ENCODE peak calls at places on chromosomes 2 and 18, in five cellular contexts. D is tibial artery; H is fibroblast of the conjunctiva; G is activated naive CD8-positive, alpha-beta T cell treated with anti-CD3 and anti-CD28 coated beads, Interleukin-2, amount 10 ng/mL, durations not matched to agents 7 days and 5 days; C is choroid plexus epithelial cell. X is an unnamed sample.

GRCh38 chr2:181752301-181752700 is 72.0 kb upstream of the NEUROD1 start:
- DNase-seq in D (no peak), C (no peak), H (no peak), G (no peak), X (no peak)

GRCh38 chr2:33123216-33123615 is 176.5 kb downstream of the LTBP1 start:
- DNase-seq in C (no peak), D (no peak), G (no peak), H (no peak), X (no peak)

GRCh38 chr2:33258387-33258786 is 218.1 kb upstream of the RASGRP3 start:
- DNase-seq in G (no peak), D (no peak), H (no peak), C (no peak), X (no peak)

GRCh38 chr2:74587664-74588277 is 33.3 kb downstream of the DOK1 start:
- DNase-seq in G (peak), D (peak), C (peak), H (peak), X (peak)

GRCh38 chr2:42569883-42570282 is 1.5 kb downstream of the MTA3 start:
- DNase-seq in C (peak), H (no peak), D (no peak), G (no peak), X (no peak)

GRCh38 chr2:160324161-160324768 is 124.2 kb upstream of the ITGB6 start:
- DNase-seq in C (peak), H (peak), G (peak), D (peak), X (peak)

GRCh38 chr18:45976581-45977373 is 9.6 kb upstream of the EPG5 start:
- DNase-seq in D (no peak), G (no peak), H (no peak), C (no peak), X (no peak)

GRCh38 chr18:70025580-70025979 is 77.9 kb upstream of the CD226 start:
- DNase-seq in D (no peak), G (no peak), H (no peak), C (no peak), X (no peak)

GRCh38 chr2:226664140-226664539 is 135.5 kb downstream of the IRS1 start:
- DNase-seq in H (no peak), D (peak), G (no peak), C (no peak), X (no peak)

GRCh38 chr2:239949537-239949936 is 75.6 kb downstream of the NDUFA10 start:
- DNase-seq in D (no peak), H (no peak), G (no peak), C (no peak), X (no peak)

GRCh38 chr2:138827426-138828054 is 47.4 kb upstream of the NXPH2 start:
- DNase-seq in D (no peak), G (no peak), C (peak), H (peak), X (peak)

GRCh38 chr18:13608791-13609552 is 117.4 kb downstream of the FAM210A start:
- DNase-seq in C (no peak), D (no peak), G (no peak), H (no peak), X (no peak)

GRCh38 chr2:77521931-77522470 is at the start of gene LRRTM4:
- DNase-seq in G (no peak), C (no peak), D (no peak), H (no peak), X (no peak)

GRCh38 chr2:46540496-46541342 is 61.4 kb downstream of the TMEM247 start:
- DNase-seq in D (peak), H (no peak), C (peak), G (no peak), X (peak)

GRCh38 chr2:8477511-8478132 is 204.2 kb upstream of the ID2 start:
- DNase-seq in D (peak), C (no peak), H (no peak), G (no peak), X (no peak)

GRCh38 chr2:238409341-238410200 is 17.2 kb upstream of the ASB1 start:
- DNase-seq in D (no peak), G (no peak), H (no peak), C (no peak), X (no peak)

GRCh38 chr2:149507933-149508332 is 79.6 kb downstream of the MMADHC start:
- DNase-seq in C (no peak), D (no peak), H (no peak), G (no peak), X (no peak)

GRCh38 chr2:31274700-31275075 is 40.7 kb downstream of the EHD3 start:
- DNase-seq in G (no peak), C (no peak), H (no peak), D (no peak), X (no peak)

GRCh38 chr18:22084547-22084946 is 84.8 kb upstream of the GATA6 start:
- DNase-seq in D (no peak), G (no peak), H (no peak), C (no peak), X (no peak)

GRCh38 chr2:71505086-71505769 is 51.9 kb downstream of the DYSF start:
- DNase-seq in G (no peak), D (no peak), H (no peak), C (no peak), X (no peak)

GRCh38 chr18:22493940-22494339 is 76.2 kb upstream of the CTAGE1 start:
- DNase-seq in H (no peak), G (no peak), C (peak), D (no peak), X (no peak)

GRCh38 chr2:168773719-168774521 is 28.5 kb upstream of the NOSTRIN start:
- DNase-seq in C (peak), D (no peak), G (peak), H (peak), X (peak)

GRCh38 chr2:166148811-166149400 is 21.1 kb upstream of the SCN1A start:
- DNase-seq in C (no peak), D (no peak), H (no peak), G (no peak), X (no peak)

GRCh38 chr2:143909577-143909976 is 610.3 kb downstream of the ZEB2 start:
- DNase-seq in G (no peak), D (no peak), H (no peak), C (no peak), X (no peak)

GRCh38 chr18:61006687-61007224 is 326.5 kb upstream of the CDH20 start:
- DNase-seq in D (no peak), G (no peak), H (no peak), C (no peak), X (no peak)